ENCODE peak calls at places on chromosomes 11 and 22, in four cellular contexts. One of them, this sample, is unnamed.

GRCh38 chr11:103295704-103296103 is 186.5 kb downstream of the DYNC2H1 start:
- DNase-seq in tibial nerve: no peak
- DNase-seq in spleen: no peak
- DNase-seq in right atrium auricular region: no peak
- DNase-seq in this sample: no peak

GRCh38 chr11:66388746-66389386 is 17.3 kb upstream of the SLC29A2 start:
- DNase-seq in right atrium auricular region: peak
- DNase-seq in tibial nerve: peak
- DNase-seq in spleen: peak
- DNase-seq in this sample: peak

GRCh38 chr11:44271286-44271685 is 38.7 kb downstream of the ALX4 start:
- DNase-seq in spleen: no peak
- DNase-seq in right atrium auricular region: no peak
- DNase-seq in tibial nerve: no peak
- DNase-seq in this sample: no peak

GRCh38 chr11:88300888-88301477 is 36.6 kb downstream of the CTSC start:
- DNase-seq in tibial nerve: no peak
- DNase-seq in right atrium auricular region: no peak
- DNase-seq in spleen: no peak
- DNase-seq in this sample: no peak

GRCh38 chr11:110777765-110778164 is 65.5 kb upstream of the ARHGAP20 start:
- DNase-seq in right atrium auricular region: no peak
- DNase-seq in tibial nerve: peak
- DNase-seq in spleen: no peak
- DNase-seq in this sample: no peak

GRCh38 chr22:37777122-37777687 is 30.5 kb upstream of the GCAT start:
- DNase-seq in spleen: no peak
- DNase-seq in tibial nerve: peak
- DNase-seq in right atrium auricular region: no peak
- DNase-seq in this sample: no peak

GRCh38 chr11:46855863-46856262 is 9.8 kb upstream of the CKAP5 start:
- DNase-seq in tibial nerve: no peak
- DNase-seq in right atrium auricular region: no peak
- DNase-seq in spleen: no peak
- DNase-seq in this sample: no peak

GRCh38 chr11:12008790-12009616 is 577 bp upstream of the DKK3 start:
- DNase-seq in right atrium auricular region: no peak
- DNase-seq in tibial nerve: no peak
- DNase-seq in spleen: no peak
- DNase-seq in this sample: peak

GRCh38 chr11:34658071-34659015 is 37.5 kb downstream of the EHF start:
- DNase-seq in right atrium auricular region: no peak
- DNase-seq in tibial nerve: no peak
- DNase-seq in spleen: no peak
- DNase-seq in this sample: no peak

GRCh38 chr11:71204294-71204693 is 48.1 kb downstream of the SHANK2 start:
- DNase-seq in right atrium auricular region: no peak
- DNase-seq in spleen: peak
- DNase-seq in tibial nerve: no peak
- DNase-seq in this sample: no peak

GRCh38 chr11:64724863-64725535 is 2.0 kb upstream of the NRXN2 start:
- DNase-seq in tibial nerve: no peak
- DNase-seq in spleen: peak
- DNase-seq in right atrium auricular region: no peak
- DNase-seq in this sample: no peak

GRCh38 chr22:39920134-39920743 is 19.4 kb downstream of the GRAP2 start:
- DNase-seq in right atrium auricular region: no peak
- DNase-seq in spleen: no peak
- DNase-seq in tibial nerve: no peak
- DNase-seq in this sample: no peak

GRCh38 chr22:45082795-45083194 is 73.0 kb upstream of the PHF21B start:
- DNase-seq in tibial nerve: no peak
- DNase-seq in right atrium auricular region: no peak
- DNase-seq in spleen: no peak
- DNase-seq in this sample: no peak

GRCh38 chr22:33129621-33130020 is 71.4 kb upstream of the SYN3 start:
- DNase-seq in tibial nerve: no peak
- DNase-seq in right atrium auricular region: no peak
- DNase-seq in spleen: no peak
- DNase-seq in this sample: peak

GRCh38 chr11:8871283-8871775 is 39.7 kb upstream of the AKIP1 start:
- DNase-seq in tibial nerve: peak
- DNase-seq in spleen: no peak
- DNase-seq in right atrium auricular region: peak
- DNase-seq in this sample: peak

GRCh38 chr22:30866811-30867271 is 101.7 kb downstream of the MORC2 start:
- DNase-seq in right atrium auricular region: no peak
- DNase-seq in tibial nerve: no peak
- DNase-seq in spleen: no peak
- DNase-seq in this sample: no peak

GRCh38 chr22:18065256-18065655 is 12.5 kb upstream of the PEX26 start:
- DNase-seq in spleen: peak
- DNase-seq in tibial nerve: no peak
- DNase-seq in right atrium auricular region: no peak
- DNase-seq in this sample: peak

GRCh38 chr11:110093407-110094297 is 460 bp downstream of the ZC3H12C start:
- DNase-seq in right atrium auricular region: peak
- DNase-seq in tibial nerve: peak
- DNase-seq in spleen: peak
- DNase-seq in this sample: peak

GRCh38 chr11:122724520-122724919 is 69.0 kb downstream of the UBASH3B start:
- DNase-seq in right atrium auricular region: no peak
- DNase-seq in tibial nerve: no peak
- DNase-seq in spleen: no peak
- DNase-seq in this sample: no peak

GRCh38 chr22:48579035-48579914 is 1248.4 kb downstream of the BRD1 start:
- DNase-seq in right atrium auricular region: no peak
- DNase-seq in spleen: no peak
- DNase-seq in tibial nerve: no peak
- DNase-seq in this sample: no peak

GRCh38 chr11:29159552-29160465 is 857.0 kb downstream of the KCNA4 start:
- DNase-seq in spleen: no peak
- DNase-seq in right atrium auricular region: no peak
- DNase-seq in tibial nerve: no peak
- DNase-seq in this sample: peak

GRCh38 chr11:44744160-44744559 is 17.4 kb downstream of the TSPAN18 start:
- DNase-seq in spleen: no peak
- DNase-seq in tibial nerve: no peak
- DNase-seq in right atrium auricular region: no peak
- DNase-seq in this sample: no peak

GRCh38 chr11:64231536-64231935 is 1.2 kb downstream of the DNAJC4 start:
- DNase-seq in right atrium auricular region: no peak
- DNase-seq in spleen: no peak
- DNase-seq in tibial nerve: no peak
- DNase-seq in this sample: no peak

GRCh38 chr22:37169412-37169811 is 18.6 kb downstream of the C1QTNF6 start:
- DNase-seq in tibial nerve: no peak
- DNase-seq in spleen: peak
- DNase-seq in right atrium auricular region: no peak
- DNase-seq in this sample: no peak

GRCh38 chr22:23755711-23756110 is 1.5 kb upstream of the VPREB3 start:
- DNase-seq in spleen: no peak
- DNase-seq in tibial nerve: no peak
- DNase-seq in right atrium auricular region: no peak
- DNase-seq in this sample: no peak

GRCh38 chr11:123973816-123974215 is 3.8 kb downstream of the OR10S1 start:
- DNase-seq in tibial nerve: no peak
- DNase-seq in right atrium auricular region: no peak
- DNase-seq in spleen: no peak
- DNase-seq in this sample: no peak

GRCh38 chr22:18024276-18024939 is at the start of gene MICAL3:
- DNase-seq in right atrium auricular region: no peak
- DNase-seq in spleen: peak
- DNase-seq in tibial nerve: peak
- DNase-seq in this sample: peak

GRCh38 chr11:890794-891600 is 19.6 kb downstream of the CHID1 start:
- DNase-seq in spleen: no peak
- DNase-seq in tibial nerve: no peak
- DNase-seq in right atrium auricular region: no peak
- DNase-seq in this sample: no peak

GRCh38 chr22:29947410-29948387 is 64.7 kb downstream of the MTMR3 start:
- DNase-seq in spleen: no peak
- DNase-seq in right atrium auricular region: no peak
- DNase-seq in tibial nerve: no peak
- DNase-seq in this sample: no peak

GRCh38 chr11:5499671-5500070 is 10.1 kb downstream of the UBQLN3 start:
- DNase-seq in right atrium auricular region: no peak
- DNase-seq in spleen: no peak
- DNase-seq in tibial nerve: no peak
- DNase-seq in this sample: no peak

GRCh38 chr22:31637375-31637937 is 24.6 kb downstream of the PISD start:
- DNase-seq in spleen: peak
- DNase-seq in tibial nerve: no peak
- DNase-seq in right atrium auricular region: no peak
- DNase-seq in this sample: no peak

DNA sequence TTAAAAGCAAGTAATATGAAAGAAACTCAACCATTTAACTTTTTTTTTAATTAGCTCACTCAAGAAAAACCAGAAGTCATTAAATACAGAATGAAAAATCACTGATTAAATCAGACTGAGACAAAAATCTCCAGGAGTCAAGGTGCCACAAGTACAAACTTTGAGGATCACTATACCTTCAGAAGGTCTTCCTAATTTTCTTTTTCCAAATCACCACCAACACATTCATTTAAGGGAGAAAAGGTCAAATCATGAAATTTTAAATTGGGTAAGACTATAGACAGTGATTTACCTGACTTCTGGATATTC is 32.3 kb downstream of the PITPNB start:
- DNase-seq in right atrium auricular region: no peak
- DNase-seq in tibial nerve: no peak
- DNase-seq in spleen: no peak
- DNase-seq in this sample: no peak
- TF ChIP-seq CTCF in right atrium auricular region: peak
- TF ChIP-seq CTCF in tibial nerve: no peak
- TF ChIP-seq CTCF in spleen: no peak
- TF ChIP-seq CTCF in this sample: no peak

GRCh38 chr11:94973099-94973968 is at the start of the genes CWC15 and KDM4D:
- DNase-seq in right atrium auricular region: peak
- DNase-seq in spleen: peak
- DNase-seq in tibial nerve: peak
- DNase-seq in this sample: peak

GRCh38 chr11:94975599-94975998 is 2.1 kb downstream of the KDM4D start:
- DNase-seq in tibial nerve: no peak
- DNase-seq in spleen: no peak
- DNase-seq in right atrium auricular region: no peak
- DNase-seq in this sample: no peak

GRCh38 chr11:94968334-94968958 is 4.9 kb downstream of the CWC15 start:
- DNase-seq in right atrium auricular region: no peak
- DNase-seq in tibial nerve: no peak
- DNase-seq in spleen: no peak
- DNase-seq in this sample: no peak

DNA sequence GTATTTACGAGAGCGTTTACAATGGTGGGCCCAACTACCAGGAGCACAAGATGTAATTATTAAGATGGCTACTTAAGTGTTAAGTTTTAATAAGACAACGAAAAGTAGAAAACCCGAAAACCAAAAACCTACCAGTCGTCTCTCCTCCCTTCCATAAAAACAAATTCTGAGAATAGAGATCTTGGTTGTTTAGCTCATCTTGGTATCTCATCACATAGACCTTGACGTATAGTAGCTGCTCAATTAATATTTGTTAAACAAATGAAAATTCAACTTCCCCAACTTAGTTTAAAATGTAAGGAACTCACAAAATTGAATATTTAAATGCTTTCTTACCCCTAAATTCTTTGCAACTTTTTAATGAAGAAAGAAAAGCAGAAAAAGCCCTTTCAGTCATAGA is 669 bp downstream of the KDM4D start:
- DNase-seq in right atrium auricular region: no peak
- DNase-seq in tibial nerve: no peak
- DNase-seq in spleen: no peak
- DNase-seq in this sample: no peak
- H3K27ac ChIP-seq in right atrium auricular region: no peak
- H3K27ac ChIP-seq in tibial nerve: no peak
- H3K27ac ChIP-seq in spleen: no peak
- H3K27ac ChIP-seq in this sample: no peak

DNA sequence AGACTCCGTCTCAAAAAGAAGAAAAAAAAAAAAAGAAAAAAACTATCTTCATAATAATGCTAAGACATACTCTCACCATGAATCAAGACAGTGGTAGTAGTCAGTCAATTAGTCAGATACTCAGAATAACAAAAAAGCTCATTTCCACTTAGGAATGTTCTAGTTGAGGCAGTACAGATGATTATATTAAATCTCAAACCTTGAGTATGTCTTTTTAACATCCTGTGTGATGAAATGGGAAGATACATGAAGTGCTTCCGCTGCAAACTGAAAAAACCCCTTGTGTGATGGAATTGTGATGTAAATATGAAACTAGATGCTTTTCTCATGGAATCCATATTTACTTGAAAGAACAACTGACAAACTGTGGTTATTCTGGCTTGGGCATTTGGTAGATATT is 13.7 kb downstream of the AMOTL1 start:
- DNase-seq in right atrium auricular region: no peak
- DNase-seq in tibial nerve: no peak
- DNase-seq in spleen: no peak
- DNase-seq in this sample: no peak
- H3K4me3 ChIP-seq in right atrium auricular region: no peak
- H3K4me3 ChIP-seq in tibial nerve: no peak
- H3K4me3 ChIP-seq in spleen: no peak
- H3K4me3 ChIP-seq in this sample: no peak

DNA sequence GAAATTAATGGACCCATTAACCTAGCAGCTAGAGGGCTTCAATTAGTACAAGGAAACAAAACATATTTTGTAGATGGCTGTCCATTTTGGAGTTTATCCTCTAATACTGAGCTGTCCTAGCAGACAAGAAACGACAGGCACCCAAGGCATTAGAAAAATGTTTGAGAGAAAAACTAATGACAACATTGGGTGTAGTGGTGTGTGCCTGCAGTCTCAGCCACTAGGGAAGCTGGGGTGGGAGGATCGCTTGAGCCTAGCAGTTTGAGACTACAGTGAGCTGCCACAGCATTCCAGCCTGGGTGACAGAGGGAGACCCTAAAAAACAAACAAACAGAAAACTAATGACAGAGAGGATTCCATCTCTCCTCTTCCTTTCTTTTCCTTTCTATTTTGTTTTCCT is 1.5 kb downstream of the A4GALT start:
- DNase-seq in tibial nerve: no peak
- DNase-seq in right atrium auricular region: no peak
- DNase-seq in spleen: no peak
- DNase-seq in this sample: no peak
- TF ChIP-seq CTCF in tibial nerve: no peak
- TF ChIP-seq CTCF in right atrium auricular region: peak
- TF ChIP-seq CTCF in spleen: no peak
- TF ChIP-seq CTCF in this sample: no peak

DNA sequence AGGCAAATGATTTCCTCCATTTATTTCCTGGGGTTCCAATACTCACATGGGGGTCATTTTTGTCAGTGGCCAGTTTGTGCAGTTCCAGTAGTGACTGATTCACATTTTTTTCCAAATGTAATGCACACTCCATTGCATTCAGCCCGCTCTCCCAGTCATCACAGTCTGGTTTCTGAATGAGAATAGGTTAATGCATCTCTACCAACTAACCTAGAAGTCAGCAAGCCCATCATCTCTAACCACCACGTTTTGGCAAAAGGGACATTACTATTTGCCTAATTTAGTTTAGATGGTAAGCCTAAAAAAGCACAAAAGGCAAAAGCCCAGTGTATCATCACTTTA is 2.5 kb downstream of the FTH1 start:
- DNase-seq in tibial nerve: no peak
- DNase-seq in spleen: no peak
- DNase-seq in right atrium auricular region: no peak
- DNase-seq in this sample: no peak
- H3K27ac ChIP-seq in tibial nerve: peak
- H3K27ac ChIP-seq in spleen: peak
- H3K27ac ChIP-seq in right atrium auricular region: peak
- H3K27ac ChIP-seq in this sample: no peak